ENCODE peak calls at places on chromosome 11, in nine cellular contexts. O is activated CD4-positive, CD25-positive, alpha-beta regulatory T cell treated with anti-CD3 and anti-CD28 coated beads, Interleukin-2, amount 50 U/mL, for 16 hours; M is iPS-NIHi11; Q is breast epithelium; I is stimulated activated CD4-positive, alpha-beta T cell treated with anti-CD3 and anti-CD28 coated beads, Interleukin-1b, Interleukin-23, amount 100 ng/mL, for 1 hour; J is stimulated activated CD8-positive, alpha-beta memory T cell treated with anti-CD3 and anti-CD28 coated beads, Interleukin-7, amount 100 ng/mL, for 1 hour; P is naive thymus-derived CD8-positive, alpha-beta T cell; D is germinal center; W is DND-41. B is an unnamed sample.

GRCh38 chr11:81869337-81870065 is 864.2 kb downstream of the FAM181B start:
- DNase-seq in D (peak), P (peak), M (no peak), I (peak), Q (no peak), O (peak), W (peak), J (peak), B (peak)

GRCh38 chr11:116697639-116698038 is 75.1 kb downstream of the BUD13 start:
- DNase-seq in M (no peak), D (no peak), J (no peak), O (no peak), W (peak), P (no peak), I (no peak), Q (no peak), B (no peak)

GRCh38 chr11:108616549-108616948 is 23.0 kb upstream of the EXPH5 start:
- DNase-seq in O (no peak), M (no peak), Q (no peak), P (no peak), D (no peak), W (no peak), I (no peak), J (no peak), B (no peak)

GRCh38 chr11:450809-451451 is 851 bp downstream of the PTDSS2 start:
- DNase-seq in Q (peak), M (peak), P (peak), J (peak), D (peak), W (peak), I (peak), O (peak), B (no peak)

GRCh38 chr11:69745201-69745600 is 29.9 kb downstream of the FGF4 start:
- DNase-seq in P (no peak), J (no peak), O (no peak), Q (no peak), D (no peak), M (no peak), W (no peak), I (no peak), B (no peak)

GRCh38 chr11:117146521-117146920 is 2.4 kb downstream of the PAFAH1B2 start:
- DNase-seq in P (no peak), W (no peak), O (no peak), J (no peak), D (no peak), Q (no peak), M (no peak), I (no peak), B (no peak)

GRCh38 chr11:66326261-66327111 is 9.6 kb upstream of the CD248 start:
- DNase-seq in M (no peak), P (peak), O (no peak), Q (no peak), D (no peak), W (peak), I (no peak), J (no peak), B (no peak)

GRCh38 chr11:45926536-45927331 is 4.3 kb downstream of the LARGE2 start:
- DNase-seq in M (no peak), P (no peak), O (no peak), D (no peak), W (no peak), Q (no peak), J (no peak), I (no peak), B (no peak)

GRCh38 chr11:44453213-44453612 is 112.2 kb upstream of the CD82 start:
- DNase-seq in J (no peak), W (no peak), I (no peak), Q (no peak), O (no peak), P (no peak), D (no peak), M (no peak), B (no peak)

GRCh38 chr11:78789365-78789764 is 214.7 kb upstream of the NARS2 start:
- DNase-seq in O (no peak), I (no peak), P (no peak), J (no peak), M (no peak), Q (no peak), W (no peak), D (no peak), B (no peak)

GRCh38 chr11:1152316-1153104 is 5.2 kb upstream of the MUC5AC start:
- DNase-seq in D (no peak), W (no peak), M (peak), P (no peak), O (no peak), I (no peak), Q (no peak), J (no peak), B (no peak)

B was measured in CMK.